ENCODE peak calls at places on chromosomes 7 and 10, in four cellular contexts. C, F, W and H are unnamed samples.

GRCh38 chr7:7221602-7222038 is 39.3 kb downstream of the C1GALT1 start:
- DNase-seq in F (no peak), C (no peak), W (no peak), H (no peak)

GRCh38 chr7:159035571-159036073 is 109.0 kb downstream of the VIPR2 start:
- DNase-seq in W (no peak), F (no peak), C (no peak), H (no peak)

GRCh38 chr7:30898411-30898810 is 13.2 kb upstream of the AQP1 start:
- DNase-seq in C (no peak), W (no peak), F (no peak), H (no peak)

GRCh38 chr7:112665709-112666108 is 124.5 kb downstream of the TMEM168 start:
- DNase-seq in C (no peak), W (no peak), F (no peak), H (no peak)

GRCh38 chr10:131211965-131212619 is 99.4 kb downstream of the TCERG1L start:
- DNase-seq in C (no peak), W (no peak), F (no peak), H (no peak)

GRCh38 chr10:44463511-44464121 is 78.7 kb upstream of the CXCL12 start:
- DNase-seq in F (no peak), C (no peak), W (no peak), H (peak; percentile 71)

GRCh38 chr10:117933036-117933435 is 113.7 kb downstream of the RAB11FIP2 start:
- DNase-seq in C (no peak), F (no peak), W (no peak), H (no peak)

GRCh38 chr10:114021135-114021534 is 22.5 kb upstream of the ADRB1 start:
- DNase-seq in C (no peak), W (no peak), F (no peak), H (peak; percentile 40)

GRCh38 chr7:122255454-122255853 is 49.1 kb downstream of the FEZF1 start:
- DNase-seq in W (no peak), C (no peak), F (no peak), H (no peak)

GRCh38 chr7:70459546-70459945 is 672.4 kb upstream of the GALNT17 start:
- DNase-seq in W (no peak), F (no peak), C (no peak), H (no peak)

GRCh38 chr7:83429493-83429892 is 219.4 kb downstream of the SEMA3E start:
- DNase-seq in C (no peak), F (no peak), W (no peak), H (no peak)

GRCh38 chr7:101939136-101939695 is 121.8 kb downstream of the CUX1 start:
- DNase-seq in W (no peak), C (peak; percentile 61), F (no peak), H (peak; percentile 45)